ENCODE peak calls at places on chromosome 11, in nine cellular contexts. N is PC-3, I is GM23248, G is OCI-LY7, E is HCT116, D is hepatocyte, T is GM23338, H is MM.1S, B is SK-N-SH. K is an unnamed sample.

GRCh38 chr11:90219438-90219837 is 3.4 kb downstream of the CHORDC1 start:
- DNase-seq in N (no peak), I (no peak), G (no peak), E (no peak), D (no peak), T (no peak), H (no peak), B (no peak), K (no peak)

GRCh38 chr11:57668467-57668890 is 565 bp downstream of the ZDHHC5 start:
- DNase-seq in N (peak; percentile 26), I (peak; percentile 60), G (peak; percentile 62), E (no peak), D (no peak), T (peak; percentile 43), H (peak; percentile 45), B (no peak), K (no peak)

GRCh38 chr11:61683961-61684869 is 4.0 kb downstream of the DAGLA start:
- DNase-seq in N (no peak), I (no peak), G (no peak), E (no peak), D (no peak), T (no peak), H (no peak), B (no peak), K (no peak)

GRCh38 chr11:78798567-78799170 is 224.0 kb upstream of the NARS2 start:
- DNase-seq in N (peak; percentile 85), I (peak; percentile 73), G (peak; percentile 46), E (peak; percentile 28), D (peak; percentile 80), T (peak; percentile 83), H (peak; percentile 46), B (peak; percentile 72), K (peak; percentile 79)

GRCh38 chr11:72240461-72241289 is 3.3 kb downstream of the PHOX2A start:
- DNase-seq in N (no peak), I (peak; percentile 38), G (no peak), E (no peak), D (peak; percentile 14), T (peak; percentile 34), H (no peak), B (no peak), K (peak; percentile 20)

GRCh38 chr11:34050536-34050935 is 995 bp upstream of the CAPRIN1 start:
- DNase-seq in N (no peak), I (peak; percentile 93), G (peak; percentile 13), E (no peak), D (no peak), T (no peak), H (no peak), B (no peak), K (no peak)

GRCh38 chr11:60842688-60843605 is 1.0 kb downstream of the CCDC86 start:
- DNase-seq in N (peak; percentile 37), I (peak; percentile 60), G (no peak), E (no peak), D (no peak), T (no peak), H (no peak), B (no peak), K (no peak)

GRCh38 chr11:63476618-63477017 is 14.3 kb downstream of the PLAAT5 start:
- DNase-seq in N (no peak), I (no peak), G (no peak), E (no peak), D (no peak), T (peak; percentile 17), H (no peak), B (no peak), K (no peak)

GRCh38 chr11:95993438-95994339 is 69.8 kb upstream of the MTMR2 start:
- DNase-seq in N (no peak), I (no peak), G (no peak), E (no peak), D (peak; percentile 18), T (no peak), H (no peak), B (no peak), K (no peak)

GRCh38 chr11:95989216-95989615 is 65.3 kb upstream of the MTMR2 start:
- DNase-seq in N (no peak), I (no peak), G (no peak), E (no peak), D (no peak), T (no peak), H (no peak), B (no peak), K (no peak)

GRCh38 chr11:95989780-95990179 is 65.9 kb upstream of the MTMR2 start:
- DNase-seq in N (no peak), I (no peak), G (no peak), E (no peak), D (no peak), T (no peak), H (no peak), B (no peak), K (no peak)

GRCh38 chr11:95991101-95991500 is 67.2 kb upstream of the MTMR2 start:
- DNase-seq in N (peak; percentile 67), I (peak; percentile 29), G (no peak), E (no peak), D (no peak), T (no peak), H (no peak), B (no peak), K (no peak)

DNA sequence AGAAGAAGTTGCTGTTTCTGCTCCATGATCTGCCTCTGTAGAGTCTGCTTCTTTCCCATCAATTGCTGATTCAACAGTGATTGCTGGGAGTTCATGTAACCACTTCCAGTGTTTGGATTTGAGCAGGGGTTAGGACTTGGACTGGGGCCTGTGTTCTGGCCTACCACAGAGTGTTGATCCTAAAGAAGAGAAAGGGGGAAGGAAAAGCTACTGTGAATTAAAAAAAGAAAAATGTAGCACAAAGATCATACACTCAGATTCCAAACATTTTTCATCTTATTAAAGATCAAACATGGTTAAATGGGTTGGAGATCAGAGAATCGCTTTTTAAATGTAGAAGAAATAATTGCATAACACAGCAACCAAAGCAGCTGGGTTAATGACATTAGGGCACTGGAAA is 67.6 kb upstream of the MTMR2 start:
- DNase-seq in N (no peak), I (peak; percentile 18), G (no peak), E (no peak), D (no peak), T (no peak), H (no peak), B (no peak), K (no peak)
- TF ChIP-seq EZH2phosphoT487 in N (no peak), I (no peak), G (no peak), E (no peak), D (no peak), T (no peak), H (no peak), B (no peak), K (no peak)

DNA sequence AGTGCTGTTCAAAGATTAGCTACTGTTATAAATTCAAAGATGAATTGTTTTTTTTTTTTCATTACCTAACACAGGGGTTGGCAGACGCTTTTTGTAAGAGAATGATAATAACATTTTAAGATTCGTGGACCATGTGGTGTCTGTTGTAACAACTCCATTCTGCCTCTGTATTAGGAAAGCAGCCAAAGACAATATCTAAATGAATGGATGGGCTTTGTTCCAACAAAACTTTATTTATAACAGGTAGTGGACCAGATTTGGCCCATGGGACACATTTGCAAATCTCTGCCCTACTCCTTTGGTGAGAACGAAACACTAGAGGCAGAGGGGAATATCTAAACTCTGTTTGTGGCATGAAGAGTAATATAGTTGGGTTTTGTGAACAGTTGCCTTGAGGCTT is 83.6 kb upstream of the BLID start:
- DNase-seq in N (peak; percentile 57), I (no peak), G (no peak), E (no peak), D (no peak), T (no peak), H (no peak), B (no peak), K (no peak)
- TF ChIP-seq EZH2phosphoT487 in N (no peak), I (no peak), G (no peak), E (no peak), D (no peak), T (no peak), H (no peak), B (no peak), K (no peak)

GRCh38 chr11:132649277-132649676 is 883.0 kb downstream of the OPCML start:
- DNase-seq in N (no peak), I (no peak), G (no peak), E (no peak), D (no peak), T (no peak), H (no peak), B (no peak), K (no peak)

GRCh38 chr11:132648841-132649240 is 883.5 kb downstream of the OPCML start:
- DNase-seq in N (no peak), I (no peak), G (no peak), E (no peak), D (no peak), T (no peak), H (no peak), B (no peak), K (no peak)

GRCh38 chr11:132650969-132651720 is 881.2 kb downstream of the OPCML start:
- DNase-seq in N (no peak), I (no peak), G (no peak), E (no peak), D (no peak), T (no peak), H (no peak), B (no peak), K (no peak)

GRCh38 chr11:132655187-132655855 is 877.0 kb downstream of the OPCML start:
- DNase-seq in N (no peak), I (peak; percentile 88), G (no peak), E (no peak), D (no peak), T (no peak), H (peak; percentile 69), B (no peak), K (no peak)

DNA sequence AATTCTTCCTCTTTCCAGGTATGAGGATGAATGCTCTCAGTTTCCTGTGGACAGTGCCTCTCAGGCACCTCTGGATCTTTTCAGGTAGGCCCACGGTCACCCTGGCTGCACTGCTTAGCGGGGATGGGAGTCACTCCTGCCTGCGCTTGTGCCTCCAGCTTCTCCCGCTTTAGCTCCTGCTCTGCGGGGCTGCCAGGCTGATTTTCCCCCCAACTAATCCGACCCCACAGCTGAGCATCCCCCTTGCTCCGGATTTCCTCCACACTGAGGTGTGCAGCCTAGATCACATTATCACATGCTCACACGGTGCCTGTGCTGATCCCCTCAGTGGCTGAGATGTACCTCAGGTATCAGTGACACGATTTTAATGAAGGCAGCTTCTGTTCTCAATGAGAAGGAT is 879.1 kb downstream of the OPCML start:
- DNase-seq in N (no peak), I (no peak), G (no peak), E (no peak), D (no peak), T (no peak), H (no peak), B (no peak), K (no peak)
- TF ChIP-seq EZH2phosphoT487 in N (no peak), I (no peak), G (no peak), E (no peak), D (no peak), T (no peak), H (no peak), B (no peak), K (no peak)

GRCh38 chr11:120808616-120809050 is 215.3 kb upstream of the TBCEL start:
- DNase-seq in N (no peak), I (no peak), G (no peak), E (no peak), D (no peak), T (no peak), H (no peak), B (no peak), K (no peak)

GRCh38 chr11:120811199-120811598 is 212.7 kb upstream of the TBCEL start:
- DNase-seq in N (no peak), I (no peak), G (no peak), E (no peak), D (no peak), T (no peak), H (no peak), B (no peak), K (no peak)

GRCh38 chr11:120810251-120810650 is 213.7 kb upstream of the TBCEL start:
- DNase-seq in N (no peak), I (no peak), G (no peak), E (no peak), D (no peak), T (no peak), H (no peak), B (no peak), K (no peak)

GRCh38 chr11:120805960-120806555 is 217.8 kb upstream of the TBCEL start:
- DNase-seq in N (no peak), I (no peak), G (peak; percentile 38), E (no peak), D (no peak), T (no peak), H (peak; percentile 63), B (no peak), K (no peak)

DNA sequence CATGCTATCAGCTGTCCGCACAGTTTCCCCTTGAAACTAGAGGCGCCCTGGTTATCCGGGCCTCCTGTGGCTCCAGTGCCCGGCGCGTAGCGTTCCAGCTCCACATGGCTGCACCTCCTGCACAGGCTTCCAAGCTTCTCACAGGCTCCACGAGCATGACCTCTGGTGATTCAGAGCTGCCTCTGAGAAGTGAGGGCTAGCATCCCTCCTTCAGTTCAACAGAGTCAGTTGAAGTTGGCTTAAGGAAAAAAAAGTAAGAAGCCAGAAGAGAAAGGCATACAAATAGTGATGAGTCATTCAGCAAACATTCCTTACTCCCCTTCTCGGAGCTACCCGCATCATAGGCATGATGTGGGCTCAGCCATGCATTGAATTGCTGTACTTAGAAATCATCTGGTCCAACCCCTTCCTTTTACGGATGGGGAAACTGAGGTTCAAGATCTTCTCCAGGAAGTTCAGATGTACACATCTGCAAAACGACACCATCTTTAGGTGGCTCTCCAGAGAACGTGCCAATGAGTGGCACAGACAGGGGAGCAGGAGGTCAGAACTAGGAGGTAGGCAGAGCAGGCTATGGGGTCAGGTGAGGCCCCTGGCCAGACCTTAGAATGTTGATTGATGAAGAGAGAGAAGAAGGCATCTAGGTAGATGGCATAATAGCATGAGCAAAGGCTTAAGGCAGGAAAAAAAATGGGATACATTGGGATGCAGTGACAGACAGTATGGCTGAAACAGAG is 216.3 kb upstream of the TBCEL start:
- DNase-seq in N (peak; percentile 95), I (peak; percentile 88), G (no peak), E (no peak), D (peak; percentile 51), T (peak; percentile 46), H (no peak), B (no peak), K (no peak)
- TF ChIP-seq EZH2phosphoT487 in N (no peak), I (no peak), G (no peak), E (no peak), D (no peak), T (no peak), H (no peak), B (no peak), K (no peak)

K was measured in neural progenitor cell.